ENCODE peak calls at places on chromosome 13, in nine cellular contexts. M, S, E, X, O, Q, G, L and D are unnamed samples.

GRCh38 chr13:30033681-30034447 is 183.4 kb upstream of the UBL3 start:
- ATAC-seq in Q (no peak), E (peak; percentile 90), L (peak; percentile 41), X (peak; percentile 41), O (peak; percentile 53), S (no peak), M (no peak), G (no peak), D (no peak)

GRCh38 chr13:66305960-66306617 is 924.0 kb downstream of the PCDH9 start:
- ATAC-seq in O (no peak), E (no peak), M (no peak), S (no peak), X (no peak), L (no peak), G (no peak), Q (no peak), D (no peak)

GRCh38 chr13:28574617-28575142 is 79.8 kb upstream of the FLT1 start:
- ATAC-seq in G (no peak), S (peak; percentile 30), M (no peak), Q (peak; percentile 92), X (no peak), E (peak; percentile 95), L (no peak), O (peak; percentile 98), D (peak; percentile 92)

GRCh38 chr13:27245610-27246009 is 5.7 kb upstream of the RPL21 start:
- ATAC-seq in S (no peak), M (no peak), G (no peak), X (no peak), O (no peak), L (no peak), Q (no peak), E (no peak), D (no peak)

GRCh38 chr13:41306271-41307150 is 4.6 kb upstream of the NAA16 start:
- ATAC-seq in Q (no peak), S (no peak), O (no peak), E (no peak), L (no peak), G (no peak), X (no peak), M (no peak), D (no peak)

GRCh38 chr13:95505265-95505664 is 47.3 kb upstream of the CLDN10 start:
- ATAC-seq in X (no peak), O (no peak), S (no peak), Q (no peak), E (peak; percentile 53), L (no peak), G (no peak), M (no peak), D (no peak)

GRCh38 chr13:75347925-75348324 is 134.0 kb downstream of the TBC1D4 start:
- ATAC-seq in M (no peak), G (no peak), L (no peak), O (no peak), S (no peak), Q (no peak), E (no peak), X (no peak), D (no peak)

GRCh38 chr13:29756506-29756905 is 93.9 kb downstream of the UBL3 start:
- ATAC-seq in G (no peak), S (no peak), E (no peak), Q (no peak), L (no peak), O (no peak), X (no peak), M (no peak), D (no peak)